ENCODE peak calls at places on chromosomes 3 and 15, in eight cellular contexts. P is H1, D is tibial nerve, R is stomach, Q is ovary, O is suprapubic skin, L is sigmoid colon, V is transverse colon. T is an unnamed sample.

GRCh38 chr3:194154346-194154745 is 18.4 kb downstream of the HES1 start:
- DNase-seq in P (no peak), D (no peak), R (no peak), Q (no peak), O (no peak), L (no peak), V (no peak), T (no peak)

GRCh38 chr3:177069514-177070329 is 127.6 kb downstream of the TBL1XR1 start:
- DNase-seq in P (no peak), D (no peak), R (no peak), Q (no peak), O (no peak), L (no peak), V (no peak), T (no peak)

GRCh38 chr15:90059208-90059985 is 42.9 kb downstream of the IDH2 start:
- DNase-seq in P (no peak), D (peak; percentile 40), R (peak; percentile 73), Q (no peak), O (no peak), L (peak; percentile 82), V (peak; percentile 88), T (no peak)

GRCh38 chr3:184593201-184593922 is 31.8 kb downstream of the EPHB3 start:
- DNase-seq in P (no peak), D (peak; percentile 35), R (no peak), Q (peak; percentile 66), O (no peak), L (no peak), V (no peak), T (no peak)

GRCh38 chr3:106428565-106428994 is 559.8 kb upstream of the CBLB start:
- DNase-seq in P (no peak), D (no peak), R (no peak), Q (peak; percentile 75), O (no peak), L (peak; percentile 82), V (peak; percentile 12), T (no peak)

GRCh38 chr15:26126070-26126469 is 262.9 kb upstream of the ATP10A start:
- DNase-seq in P (no peak), D (no peak), R (no peak), Q (no peak), O (no peak), L (no peak), V (no peak), T (peak; percentile 91)

GRCh38 chr3:57872606-57873005 is 116.5 kb downstream of the SLMAP start:
- DNase-seq in P (no peak), D (no peak), R (no peak), Q (no peak), O (no peak), L (no peak), V (no peak), T (no peak)

GRCh38 chr3:100042144-100042543 is 72.2 kb downstream of the FILIP1L start:
- DNase-seq in P (no peak), D (no peak), R (no peak), Q (no peak), O (no peak), L (no peak), V (no peak), T (no peak)

GRCh38 chr3:172153335-172153861 is 114.0 kb downstream of the FNDC3B start:
- DNase-seq in P (no peak), D (peak; percentile 86), R (peak; percentile 92), Q (peak; percentile 90), O (peak; percentile 94), L (peak; percentile 98), V (peak; percentile 87), T (peak; percentile 94)

GRCh38 chr3:60017631-60018030 is 967.8 kb upstream of the CFAP20DC start:
- DNase-seq in P (no peak), D (no peak), R (no peak), Q (no peak), O (no peak), L (no peak), V (no peak), T (no peak)

GRCh38 chr15:72844067-72844466 is 60.5 kb upstream of the ADPGK start:
- DNase-seq in P (no peak), D (no peak), R (no peak), Q (no peak), O (no peak), L (no peak), V (no peak), T (no peak)

GRCh38 chr15:71807125-71807629 is 3.2 kb upstream of the NR2E3 start:
- DNase-seq in P (no peak), D (no peak), R (no peak), Q (no peak), O (no peak), L (no peak), V (no peak), T (no peak)

GRCh38 chr3:4950351-4950784 is 28.9 kb upstream of the BHLHE40 start:
- DNase-seq in P (no peak), D (no peak), R (no peak), Q (peak; percentile 39), O (no peak), L (no peak), V (no peak), T (no peak)

GRCh38 chr3:33578325-33579180 is 138.3 kb upstream of the UBP1 start:
- DNase-seq in P (no peak), D (no peak), R (no peak), Q (no peak), O (no peak), L (no peak), V (no peak), T (no peak)

GRCh38 chr15:79965836-79966630 is 5.0 kb downstream of the BCL2A1 start:
- DNase-seq in P (no peak), D (no peak), R (no peak), Q (no peak), O (no peak), L (no peak), V (no peak), T (no peak)

GRCh38 chr3:50375200-50375931 is 16.0 kb upstream of the TMEM115 start:
- DNase-seq in P (no peak), D (no peak), R (no peak), Q (no peak), O (no peak), L (no peak), V (no peak), T (no peak)

GRCh38 chr3:169886671-169887070 is 16.9 kb upstream of the LRRC31 start:
- DNase-seq in P (no peak), D (no peak), R (peak; percentile 88), Q (peak; percentile 34), O (no peak), L (peak; percentile 83), V (no peak), T (no peak)

GRCh38 chr3:47347217-47347801 is 33.5 kb upstream of the PTPN23 start:
- DNase-seq in P (no peak), D (no peak), R (no peak), Q (no peak), O (no peak), L (peak; percentile 18), V (peak; percentile 18), T (no peak)

GRCh38 chr15:74763416-74763815 is 14.8 kb downstream of the CYP1A2 start:
- DNase-seq in P (no peak), D (no peak), R (no peak), Q (no peak), O (no peak), L (no peak), V (no peak), T (no peak)

GRCh38 chr3:135558906-135559305 is 406.6 kb upstream of the PPP2R3A start:
- DNase-seq in P (no peak), D (no peak), R (no peak), Q (no peak), O (no peak), L (no peak), V (no peak), T (peak; percentile 4)

GRCh38 chr3:32340039-32340438 is 51.6 kb upstream of the CMTM7 start:
- DNase-seq in P (no peak), D (no peak), R (no peak), Q (no peak), O (no peak), L (no peak), V (no peak), T (no peak)

GRCh38 chr3:48180021-48180420 is 8.2 kb downstream of the CDC25A start:
- DNase-seq in P (no peak), D (no peak), R (no peak), Q (no peak), O (no peak), L (no peak), V (no peak), T (no peak)

GRCh38 chr3:114299421-114299820 is 5.6 kb downstream of the TIGIT start:
- DNase-seq in P (no peak), D (no peak), R (no peak), Q (no peak), O (no peak), L (no peak), V (no peak), T (no peak)
- TF ChIP-seq CTCF in P (peak; percentile 59), D (no peak), R (no peak), Q (no peak), O (no peak), L (no peak), V (no peak), T (no peak)

GRCh38 chr15:84142888-84143337 is 92.7 kb upstream of the GOLGA6L4 start:
- DNase-seq in P (peak; percentile 49), D (peak; percentile 49), R (peak; percentile 75), Q (peak; percentile 84), O (no peak), L (peak; percentile 87), V (peak; percentile 78), T (no peak)
- TF ChIP-seq EP300 in P (no peak), D (no peak), R (no peak), Q (no peak), O (no peak), L (no peak), V (no peak), T (no peak)

GRCh38 chr15:38283010-38283409 is 30.4 kb downstream of the SPRED1 start:
- DNase-seq in P (no peak), D (no peak), R (no peak), Q (no peak), O (no peak), L (no peak), V (no peak), T (no peak)
- H3K27me3 ChIP-seq in P (no peaks in the 10 kb centered on the region), D (no peaks in the 10 kb centered on the region), R (no peaks in the 10 kb centered on the region), Q (no peaks in the 10 kb centered on the region), O (no peaks in the 10 kb centered on the region), L (no peaks in the 10 kb centered on the region), V (no peaks in the 10 kb centered on the region), T (no peaks in the 10 kb centered on the region)

DNA sequence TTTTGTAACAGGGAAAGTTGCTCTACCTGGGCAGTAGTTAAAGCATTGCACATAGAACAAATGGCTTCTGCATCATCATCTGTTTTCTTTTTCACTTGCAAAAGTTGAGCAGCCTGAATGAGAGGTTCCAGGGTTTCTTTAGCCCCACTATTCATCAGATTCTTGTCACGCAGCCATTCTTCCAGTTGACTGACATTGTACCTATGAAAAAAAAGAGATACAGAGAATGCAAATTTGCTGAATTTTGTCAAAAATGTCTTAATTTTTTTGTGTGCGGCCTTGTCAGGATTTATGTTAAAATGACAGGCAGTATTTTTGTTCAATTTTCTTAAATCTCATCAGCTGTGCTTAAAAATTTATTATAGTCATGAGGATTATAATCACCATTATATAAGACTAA is 21.4 kb upstream of the MYO5C start:
- DNase-seq in P (no peak), D (no peak), R (no peak), Q (no peak), O (no peak), L (no peak), V (no peak), T (no peak)
- TF ChIP-seq CTCF in P (no peak), D (no peak), R (no peak), Q (no peak), O (no peak), L (no peak), V (no peak), T (no peak)